ENCODE peak calls at places on chromosome 19, in ten cellular contexts. J is keratinocyte; V is Panc1; E is lung; F is HFFc6; K is CD4-positive, alpha-beta T cell; T is stomach; W is endothelial cell; G is progenitor cell of endocrine pancreas; P is osteocyte. B is an unnamed sample.
A peak's percentile ranks its signal among the peaks of the same experiment; 100 is the strongest.

GRCh38 chr19:57244513-57244912 is 4.1 kb downstream of the ZNF805 start:
- DNase-seq in J (no peak), V (no peak), E (no peak), F (no peak), K (no peak), T (no peak), W (no peak), G (no peak), P (no peak), B (no peak)

GRCh38 chr19:55178781-55179569 is 1.1 kb downstream of the SYT5 start:
- DNase-seq in J (no peak), V (peak; percentile 54), E (no peak), F (peak; percentile 86), K (peak; percentile 85), T (peak; percentile 69), W (peak; percentile 80), G (peak; percentile 74), P (peak; percentile 93), B (peak; percentile 86)

GRCh38 chr19:44587863-44588752 is 25.3 kb upstream of the IGSF23 start:
- DNase-seq in J (peak; percentile 50), V (peak; percentile 57), E (no peak), F (peak; percentile 82), K (no peak), T (no peak), W (no peak), G (no peak), P (no peak), B (no peak)

GRCh38 chr19:36267061-36267845 is 52.3 kb downstream of the ZNF146 start:
- DNase-seq in J (no peak), V (no peak), E (no peak), F (no peak), K (no peak), T (no peak), W (no peak), G (no peak), P (no peak), B (no peak)

GRCh38 chr19:39515551-39516191 is 732 bp downstream of the SELENOV start:
- DNase-seq in J (no peak), V (no peak), E (no peak), F (no peak), K (no peak), T (no peak), W (peak; percentile 28), G (peak; percentile 29), P (no peak), B (no peak)

GRCh38 chr19:40216013-40216776 is 2.0 kb downstream of the TTC9B start:
- DNase-seq in J (no peak), V (no peak), E (no peak), F (no peak), K (no peak), T (no peak), W (no peak), G (no peak), P (no peak), B (no peak)

GRCh38 chr19:42086188-42086736 is 10.3 kb downstream of the ZNF574 start:
- DNase-seq in J (no peak), V (no peak), E (no peak), F (no peak), K (no peak), T (no peak), W (no peak), G (no peak), P (no peak), B (no peak)

GRCh38 chr19:36572593-36573019 is 486 bp downstream of the ZNF529 start:
- DNase-seq in J (no peak), V (no peak), E (no peak), F (no peak), K (no peak), T (no peak), W (no peak), G (no peak), P (no peak), B (no peak)

GRCh38 chr19:17125728-17126677 is 50.4 kb downstream of the MYO9B start:
- DNase-seq in J (no peak), V (no peak), E (peak; percentile 49), F (no peak), K (peak; percentile 68), T (peak; percentile 47), W (no peak), G (no peak), P (no peak), B (no peak)

GRCh38 chr19:34806976-34807860 is 34.2 kb upstream of the ZNF599 start:
- DNase-seq in J (no peak), V (no peak), E (no peak), F (no peak), K (no peak), T (no peak), W (no peak), G (no peak), P (peak; percentile 59), B (no peak)

DNA sequence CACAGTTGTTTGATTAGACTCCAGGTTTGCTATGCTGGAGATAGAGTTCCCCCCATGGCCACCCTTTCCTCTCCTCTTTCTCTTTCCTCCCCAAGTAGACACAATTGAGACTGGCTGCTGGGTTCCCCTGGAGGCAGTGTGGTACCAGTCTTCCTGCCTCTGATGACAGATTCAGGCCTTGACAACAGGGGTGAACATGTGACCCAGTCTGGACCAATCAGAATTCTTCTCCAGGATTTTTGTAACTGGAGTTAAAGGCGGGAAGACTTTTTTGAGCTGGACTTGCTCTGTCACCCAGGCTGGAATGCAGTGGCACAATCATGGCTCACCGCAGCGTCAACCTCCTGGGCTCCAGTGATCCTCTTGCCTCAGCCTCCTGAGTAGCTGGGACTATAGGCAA is 48.7 kb downstream of the CCNE1 start:
- DNase-seq in J (no peak), V (no peak), E (no peak), F (peak; percentile 17), K (no peak), T (no peak), W (no peak), G (no peak), P (no peak), B (no peak)
- TF ChIP-seq CTCF in J (no peak), V (no peak), E (no peak), F (no peak), K (no peak), T (no peak), W (no peak), G (no peak), P (no peak), B (no peak)

DNA sequence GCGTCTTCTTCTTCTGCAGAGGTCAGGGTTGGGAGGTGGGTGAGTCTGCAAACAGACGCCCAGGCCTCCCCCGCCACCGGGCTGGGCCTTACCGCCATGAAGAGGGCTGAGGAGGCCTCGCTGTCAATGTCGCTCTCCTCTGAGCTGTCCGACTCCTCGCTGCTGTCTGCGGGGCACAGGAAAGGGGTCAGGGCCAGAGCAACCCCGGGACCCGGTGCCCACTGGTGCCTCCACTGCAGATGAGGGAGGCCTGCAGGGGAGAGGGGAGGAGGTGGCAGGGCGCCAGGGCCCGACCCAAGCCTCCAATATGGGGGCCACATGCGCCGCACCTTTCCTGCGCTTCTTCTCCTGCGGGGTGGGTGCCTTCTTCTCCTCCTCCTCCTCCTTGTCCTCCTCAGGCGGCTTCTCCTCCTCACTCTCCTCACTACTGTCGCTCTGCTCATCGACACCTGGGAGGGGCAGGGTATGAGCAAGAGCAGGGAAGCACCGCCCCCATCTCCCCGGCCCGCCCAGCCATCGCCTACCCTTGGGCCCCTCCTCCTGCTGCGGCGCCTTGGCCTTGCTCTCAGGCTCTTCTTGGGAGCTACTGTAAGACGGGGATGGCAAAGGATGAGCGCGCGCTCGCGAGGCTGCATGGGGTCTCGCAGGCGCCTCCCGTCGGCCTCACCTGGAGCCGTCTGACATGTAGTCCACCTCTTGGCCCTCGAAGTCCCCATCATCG is 5.5 kb upstream of the PSPN start:
- DNase-seq in J (no peak), V (no peak), E (no peak), F (no peak), K (no peak), T (no peak), W (no peak), G (no peak), P (no peak), B (no peak)
- TF ChIP-seq CTCF in J (no peak), V (no peak), E (no peak), F (no peak), K (no peak), T (no peak), W (no peak), G (no peak), P (no peak), B (no peak)

GRCh38 chr19:49975051-49975450 is 14.1 kb upstream of the SIGLEC11 start:
- DNase-seq in J (no peak), V (no peak), E (no peak), F (no peak), K (no peak), T (no peak), W (no peak), G (no peak), P (no peak), B (no peak)
- TF ChIP-seq CTCF in J (no peak), V (no peak), E (no peak), F (no peak), K (no peak), T (no peak), W (no peak), G (no peak), P (no peak), B (no peak)

GRCh38 chr19:3034194-3034844 is 5.2 kb upstream of the TLE2 start:
- DNase-seq in J (no peak), V (no peak), E (no peak), F (peak; percentile 4), K (no peak), T (no peak), W (no peak), G (no peak), P (no peak), B (no peak)

GRCh38 chr19:3034845-3035541 is 5.9 kb upstream of the TLE2 start:
- DNase-seq in J (no peak), V (no peak), E (peak; percentile 49), F (peak; percentile 41), K (no peak), T (peak; percentile 51), W (no peak), G (no peak), P (no peak), B (no peak)

GRCh38 chr19:3033595-3034193 is 4.6 kb upstream of the TLE2 start:
- DNase-seq in J (no peak), V (no peak), E (no peak), F (no peak), K (no peak), T (no peak), W (no peak), G (no peak), P (no peak), B (no peak)

GRCh38 chr19:3036119-3036794 is 7.2 kb upstream of the TLE2 start:
- DNase-seq in J (peak; percentile 33), V (peak; percentile 73), E (peak; percentile 91), F (peak; percentile 88), K (peak; percentile 62), T (peak; percentile 95), W (peak; percentile 93), G (peak; percentile 91), P (peak; percentile 96), B (peak; percentile 95)

DNA sequence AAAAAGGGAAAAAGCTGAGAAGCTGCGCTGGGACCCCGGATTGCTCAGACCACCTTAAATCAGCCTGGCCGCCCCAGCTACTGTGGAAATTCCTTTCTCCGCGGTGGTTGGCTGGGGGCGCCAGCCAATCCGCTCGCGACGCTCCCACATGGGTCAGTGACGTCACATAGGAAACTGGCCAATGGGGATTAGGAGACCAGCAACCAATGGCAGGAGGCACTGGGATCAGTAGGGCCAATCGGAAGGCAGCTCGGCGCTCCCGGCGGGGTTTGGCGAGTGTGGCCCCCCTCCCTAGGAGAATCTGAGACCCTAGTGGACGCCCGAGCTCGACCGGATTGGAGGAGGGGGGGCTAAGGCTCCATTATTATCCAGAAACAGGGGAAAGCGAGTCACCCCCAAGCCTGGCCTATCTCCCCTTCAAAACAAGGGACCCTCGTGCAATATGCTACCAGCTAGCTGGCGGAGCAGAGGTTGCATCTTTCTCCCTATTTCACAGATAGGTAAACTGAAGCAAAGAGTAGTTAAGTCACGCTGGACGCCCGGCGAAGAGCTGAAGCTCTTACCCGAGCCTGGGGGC is 6.5 kb upstream of the TLE2 start:
- DNase-seq in J (peak; percentile 85), V (peak; percentile 87), E (peak; percentile 99), F (peak; percentile 98), K (peak; percentile 92), T (peak; percentile 98), W (peak; percentile 96), G (peak; percentile 97), P (peak; percentile 99), B (peak; percentile 94)
- TF ChIP-seq CTCF in J (no peak), V (no peak), E (peak; percentile 3), F (no peak), K (no peak), T (no peak), W (no peak), G (no peak), P (no peak), B (no peak)